ENCODE peak calls at places on chromosomes 3 and 15, in seven cellular contexts. B is activated CD4-positive, alpha-beta T cell treated with anti-CD3 and anti-CD28 coated beads for 36 hours; G is NCI-H2029 treated with DMSO at 0.1 percent for 48 hours; K is mesendoderm; R is activated gamma-delta T cell treated with Interleukin-2 at 50 U/mL for 16 hours; F is A549; U is astrocyte of the hippocampus. C is an unnamed sample.

GRCh38 chr3:89042251-89042650 is 65.2 kb upstream of the EPHA3 start:
- DNase-seq in B (no peak), F (no peak), U (peak; percentile 54), K (no peak), G (no peak), R (no peak), C (no peak)

GRCh38 chr15:94793641-94794040 is 562.3 kb downstream of the MCTP2 start:
- DNase-seq in U (peak; percentile 23), B (no peak), R (no peak), K (peak; percentile 3), F (no peak), G (no peak), C (peak; percentile 3)

GRCh38 chr3:195153121-195153520 is 117.8 kb downstream of the XXYLT1 start:
- DNase-seq in R (no peak), G (no peak), K (peak; percentile 84), F (no peak), U (peak; percentile 39), B (no peak), C (peak; percentile 34)

GRCh38 chr3:149971403-149972075 is 844 bp upstream of the PFN2 start:
- DNase-seq in F (peak; percentile 47), R (peak; percentile 12), B (peak; percentile 57), K (peak; percentile 90), U (no peak), G (peak; percentile 48), C (peak; percentile 77)

GRCh38 chr3:40524222-40524570 is 564 bp upstream of the ZNF621 start:
- DNase-seq in F (no peak), G (peak; percentile 73), R (no peak), B (no peak), K (no peak), U (no peak), C (no peak)

GRCh38 chr3:53604232-53604631 is 109.8 kb downstream of the CACNA1D start:
- DNase-seq in K (no peak), G (no peak), U (no peak), B (no peak), F (no peak), R (no peak), C (no peak)

GRCh38 chr3:73681610-73682009 is 56.9 kb upstream of the PDZRN3 start:
- DNase-seq in R (no peak), G (no peak), U (peak; percentile 43), F (no peak), K (no peak), B (no peak), C (no peak)

GRCh38 chr15:74983725-74984231 is 11.6 kb upstream of the SCAMP5 start:
- DNase-seq in G (no peak), U (no peak), R (peak; percentile 8), K (no peak), F (peak; percentile 56), B (peak; percentile 82), C (no peak)

GRCh38 chr3:186570096-186570940 is at the start of gene DNAJB11:
- DNase-seq in G (peak; percentile 95), F (peak; percentile 97), U (peak; percentile 100), R (peak; percentile 97), B (peak; percentile 100), K (peak; percentile 100), C (peak; percentile 100)

GRCh38 chr3:133042778-133043177 is 4.6 kb downstream of the TMEM108 start:
- DNase-seq in G (no peak), U (peak; percentile 75), R (no peak), K (no peak), B (no peak), F (no peak), C (no peak)

GRCh38 chr3:29601861-29602585 is 321.2 kb downstream of the RBMS3 start:
- DNase-seq in U (no peak), K (no peak), R (no peak), G (no peak), F (no peak), B (no peak), C (no peak)

GRCh38 chr3:15051531-15051930 is 13.6 kb downstream of the MRPS25 start:
- DNase-seq in U (peak; percentile 42), G (no peak), B (peak; percentile 67), R (peak; percentile 31), F (peak; percentile 81), K (peak; percentile 88), C (peak; percentile 2)

GRCh38 chr15:29700296-29700695 is 122.0 kb downstream of the TJP1 start:
- DNase-seq in F (no peak), K (no peak), B (no peak), G (no peak), R (no peak), U (no peak), C (no peak)

GRCh38 chr15:31292391-31293020 is 34.1 kb upstream of the KLF13 start:
- DNase-seq in R (no peak), U (no peak), F (no peak), B (no peak), K (no peak), G (no peak), C (no peak)

GRCh38 chr15:88090406-88091085 is 166.0 kb downstream of the NTRK3 start:
- DNase-seq in F (no peak), K (peak; percentile 66), R (no peak), G (no peak), B (no peak), U (no peak), C (no peak)

GRCh38 chr3:8490079-8490552 is 11.5 kb upstream of the LMCD1 start:
- DNase-seq in B (no peak), F (peak; percentile 38), G (no peak), U (peak; percentile 87), K (peak; percentile 50), R (no peak), C (no peak)

GRCh38 chr3:85783331-85783730 is 824.5 kb downstream of the CADM2 start:
- DNase-seq in U (no peak), G (no peak), B (no peak), R (no peak), K (no peak), F (no peak), C (no peak)

GRCh38 chr3:77329161-77329560 is 289.3 kb downstream of the ROBO2 start:
- DNase-seq in G (no peak), R (no peak), F (no peak), U (peak; percentile 11), K (no peak), B (no peak), C (no peak)

GRCh38 chr3:105906834-105907233 is 38.0 kb upstream of the CBLB start:
- DNase-seq in U (no peak), G (peak; percentile 66), K (no peak), F (no peak), B (no peak), R (no peak), C (peak; percentile 25)

GRCh38 chr15:41559489-41560177 is 621 bp downstream of the TYRO3 start:
- DNase-seq in B (peak; percentile 12), F (no peak), U (peak; percentile 49), G (no peak), R (no peak), K (peak; percentile 72), C (no peak)

GRCh38 chr15:56732881-56733130 is 503 bp downstream of the ZNF280D start:
- DNase-seq in K (no peak), R (no peak), B (no peak), G (no peak), F (peak; percentile 23), U (no peak), C (no peak)

GRCh38 chr15:73760330-73760729 is 7.2 kb upstream of the INSYN1 start:
- DNase-seq in U (no peak), R (no peak), F (no peak), G (no peak), K (no peak), B (no peak), C (no peak)

GRCh38 chr15:40190591-40190990 is 29.7 kb downstream of the BUB1B start:
- DNase-seq in F (peak; percentile 3), R (no peak), K (no peak), G (no peak), B (no peak), U (peak; percentile 16), C (no peak)

GRCh38 chr3:25663324-25664065 is 1.2 kb downstream of the TOP2B start:
- DNase-seq in B (peak; percentile 29), G (peak; percentile 44), K (peak; percentile 61), U (peak; percentile 49), R (peak; percentile 6), F (peak; percentile 22), C (no peak)

GRCh38 chr15:101676965-101677364 is 24.8 kb upstream of the TM2D3 start:
- DNase-seq in B (no peak), R (no peak), G (no peak), F (no peak), U (no peak), K (no peak), C (no peak)

GRCh38 chr3:6994081-6994668 is 133.3 kb downstream of the GRM7 start:
- DNase-seq in F (no peak), G (no peak), R (no peak), K (peak; percentile 43), B (no peak), U (peak; percentile 55), C (no peak)

GRCh38 chr15:26970712-26971210 is at the start of gene GABRG3:
- DNase-seq in K (peak; percentile 62), F (peak; percentile 32), G (no peak), R (no peak), U (peak; percentile 72), B (no peak), C (peak; percentile 4)

GRCh38 chr15:82739086-82739485 is 29.4 kb upstream of the AP3B2 start:
- DNase-seq in U (peak; percentile 30), K (peak; percentile 58), G (no peak), B (no peak), F (no peak), R (no peak), C (no peak)

GRCh38 chr3:45881031-45882022 is 5.0 kb upstream of the CCR9 start:
- DNase-seq in U (peak; percentile 5), F (no peak), K (peak; percentile 6), B (peak; percentile 63), G (no peak), R (peak; percentile 57), C (no peak)

GRCh38 chr15:78638658-78639314 is 2.2 kb downstream of the CHRNB4 start:
- DNase-seq in U (peak; percentile 73), F (peak; percentile 93), K (peak; percentile 84), G (no peak), B (peak; percentile 78), R (peak; percentile 45), C (no peak)

GRCh38 chr15:28112962-28113361 is 13.8 kb upstream of the OCA2 start:
- DNase-seq in U (no peak), K (no peak), B (no peak), G (no peak), F (no peak), R (no peak), C (no peak)

GRCh38 chr3:72086051-72086711 is 301.2 kb upstream of the PROK2 start:
- DNase-seq in R (no peak), F (no peak), B (no peak), U (no peak), G (no peak), K (no peak), C (no peak)

C was measured in DMS153.